ENCODE peak calls at places on chromosomes 6 and 20, in seven cellular contexts. F is AG04450; Q is Peyer's patch; I is T-helper 17 cell; L is aorta; V is CD4-positive, alpha-beta memory T cell; O is hypothalamus. R is an unnamed sample.

GRCh38 chr20:47464380-47465101 is 37.1 kb upstream of the NCOA3 start:
- DNase-seq in F (peak), Q (no peak), I (no peak), L (no peak), V (no peak), O (no peak), R (peak)

GRCh38 chr20:53884859-53885654 is 185.3 kb downstream of the BCAS1 start:
- DNase-seq in F (no peak), Q (no peak), I (no peak), L (no peak), V (no peak), O (no peak), R (no peak)

GRCh38 chr6:159981591-159982245 is 12.8 kb downstream of the IGF2R start:
- DNase-seq in F (peak), Q (peak), I (no peak), L (no peak), V (peak), O (no peak), R (no peak)

GRCh38 chr20:52427960-52428359 is 236.4 kb upstream of the ZFP64 start:
- DNase-seq in F (no peak), Q (no peak), I (no peak), L (no peak), V (no peak), O (no peak), R (no peak)

GRCh38 chr6:115898246-115898645 is 162.4 kb downstream of the FRK start:
- DNase-seq in F (no peak), Q (no peak), I (no peak), L (no peak), V (no peak), O (no peak), R (no peak)

GRCh38 chr6:63368347-63368746 is 48.6 kb upstream of the LGSN start:
- DNase-seq in F (no peak), Q (no peak), I (no peak), L (no peak), V (no peak), O (no peak), R (no peak)

GRCh38 chr20:47278907-47279348 is 77.6 kb downstream of the ZMYND8 start:
- DNase-seq in F (no peak), Q (no peak), I (no peak), L (no peak), V (no peak), O (no peak), R (no peak)

GRCh38 chr6:113076817-113077216 is 729.7 kb downstream of the RFPL4B start:
- DNase-seq in F (no peak), Q (no peak), I (no peak), L (no peak), V (no peak), O (no peak), R (no peak)

GRCh38 chr20:25418779-25419178 is 11.3 kb downstream of the GINS1 start:
- DNase-seq in F (no peak), Q (no peak), I (no peak), L (no peak), V (no peak), O (no peak), R (no peak)

GRCh38 chr6:139028658-139029469 is at the start of gene ABRACL:
- DNase-seq in F (peak), Q (peak), I (peak), L (peak), V (peak), O (no peak), R (no peak)

GRCh38 chr20:48739395-48740268 is 88.2 kb downstream of the PREX1 start:
- DNase-seq in F (no peak), Q (no peak), I (no peak), L (peak), V (peak), O (no peak), R (no peak)

GRCh38 chr6:159833556-159833955 is 33.5 kb downstream of the PNLDC1 start:
- DNase-seq in F (no peak), Q (no peak), I (no peak), L (no peak), V (no peak), O (no peak), R (no peak)

GRCh38 chr20:17694767-17695166 is 5.0 kb upstream of the BANF2 start:
- DNase-seq in F (no peak), Q (no peak), I (no peak), L (no peak), V (no peak), O (no peak), R (no peak)